ENCODE peak calls at places on chromosomes 7 and 10, in seven cellular contexts. S, Z, F, V, P, B and U are unnamed samples.
A peak's percentile ranks its signal among the peaks of the same experiment; 100 is the strongest.

GRCh38 chr7:93279541-93279940 is 47.4 kb downstream of the VPS50 start:
- DNase-seq in S (no peak), Z (no peak), F (no peak), V (no peak), P (no peak), B (peak; percentile 3), U (no peak)

GRCh38 chr7:87344446-87344845 is 1.0 kb upstream of the CROT start:
- DNase-seq in S (no peak), Z (no peak), F (no peak), V (no peak), P (no peak), B (no peak), U (no peak)

GRCh38 chr7:139771001-139771956 is 6.5 kb downstream of the HIPK2 start:
- DNase-seq in S (no peak), Z (peak; percentile 93), F (peak; percentile 13), V (peak; percentile 42), P (peak; percentile 92), B (peak; percentile 90), U (no peak)

GRCh38 chr7:84412161-84412969 is 217.8 kb upstream of the SEMA3A start:
- DNase-seq in S (peak; percentile 41), Z (peak; percentile 83), F (no peak), V (no peak), P (peak; percentile 96), B (peak; percentile 97), U (no peak)

GRCh38 chr10:44832595-44833390 is 78.3 kb upstream of the TMEM72 start:
- DNase-seq in S (no peak), Z (no peak), F (no peak), V (no peak), P (no peak), B (no peak), U (no peak)

GRCh38 chr10:122098924-122099323 is 110.0 kb downstream of the TACC2 start:
- DNase-seq in S (no peak), Z (no peak), F (no peak), V (no peak), P (no peak), B (no peak), U (no peak)

GRCh38 chr10:95321554-95322301 is 30.9 kb upstream of the PDLIM1 start:
- DNase-seq in S (no peak), Z (no peak), F (no peak), V (no peak), P (no peak), B (no peak), U (no peak)

GRCh38 chr10:52668024-52668423 is 104.6 kb downstream of the MBL2 start:
- DNase-seq in S (no peak), Z (no peak), F (no peak), V (no peak), P (peak; percentile 59), B (peak; percentile 49), U (no peak)

GRCh38 chr7:26167293-26167934 is 15.4 kb downstream of the NFE2L3 start:
- DNase-seq in S (no peak), Z (no peak), F (no peak), V (no peak), P (no peak), B (no peak), U (no peak)

GRCh38 chr10:48187713-48188541 is 86.6 kb downstream of the FRMPD2 start:
- DNase-seq in S (no peak), Z (no peak), F (no peak), V (no peak), P (no peak), B (no peak), U (no peak)

GRCh38 chr7:55252386-55252785 is 112.8 kb upstream of the LANCL2 start:
- DNase-seq in S (no peak), Z (no peak), F (no peak), V (no peak), P (no peak), B (no peak), U (no peak)

GRCh38 chr7:100793806-100794660 is 33.3 kb downstream of the EPHB4 start:
- DNase-seq in S (no peak), Z (no peak), F (peak; percentile 83), V (no peak), P (peak; percentile 61), B (peak; percentile 23), U (no peak)

GRCh38 chr7:141362580-141363435 is 188.4 kb upstream of the AGK start:
- DNase-seq in S (no peak), Z (no peak), F (peak; percentile 61), V (no peak), P (peak; percentile 67), B (peak; percentile 91), U (no peak)

GRCh38 chr7:134932707-134933370 is 53.5 kb upstream of the AGBL3 start:
- DNase-seq in S (no peak), Z (no peak), F (no peak), V (no peak), P (no peak), B (peak; percentile 98), U (peak; percentile 76)

GRCh38 chr7:28200598-28200997 is 20.0 kb upstream of the JAZF1 start:
- DNase-seq in S (no peak), Z (no peak), F (no peak), V (no peak), P (no peak), B (no peak), U (no peak)

GRCh38 chr7:49597805-49598204 is 175.6 kb upstream of the VWC2 start:
- DNase-seq in S (no peak), Z (no peak), F (no peak), V (no peak), P (no peak), B (no peak), U (no peak)

GRCh38 chr10:13587367-13587766 is 602 bp downstream of the PRPF18 start:
- DNase-seq in S (peak; percentile 6), Z (no peak), F (peak; percentile 70), V (no peak), P (no peak), B (no peak), U (peak; percentile 54)

GRCh38 chr7:101410743-101411476 is 48.2 kb downstream of the COL26A1 start:
- DNase-seq in S (peak; percentile 92), Z (peak; percentile 27), F (peak; percentile 97), V (no peak), P (peak; percentile 13), B (no peak), U (peak; percentile 60)

GRCh38 chr10:127195571-127196226 is 692 bp downstream of the INSYN2A start:
- DNase-seq in S (peak; percentile 51), Z (no peak), F (peak; percentile 77), V (no peak), P (no peak), B (peak; percentile 41), U (peak; percentile 66)

GRCh38 chr10:30583778-30584415 is 45.7 kb downstream of the LYZL2 start:
- DNase-seq in S (no peak), Z (peak; percentile 57), F (no peak), V (no peak), P (peak; percentile 90), B (peak; percentile 82), U (peak; percentile 78)

GRCh38 chr7:158821173-158822021 is 7.9 kb downstream of the ESYT2 start:
- DNase-seq in S (no peak), Z (peak; percentile 90), F (peak; percentile 46), V (no peak), P (peak; percentile 89), B (peak; percentile 94), U (no peak)

GRCh38 chr10:8513155-8514147 is 459.0 kb downstream of the GATA3 start:
- DNase-seq in S (no peak), Z (no peak), F (peak; percentile 92), V (peak; percentile 53), P (no peak), B (no peak), U (peak; percentile 61)

DNA sequence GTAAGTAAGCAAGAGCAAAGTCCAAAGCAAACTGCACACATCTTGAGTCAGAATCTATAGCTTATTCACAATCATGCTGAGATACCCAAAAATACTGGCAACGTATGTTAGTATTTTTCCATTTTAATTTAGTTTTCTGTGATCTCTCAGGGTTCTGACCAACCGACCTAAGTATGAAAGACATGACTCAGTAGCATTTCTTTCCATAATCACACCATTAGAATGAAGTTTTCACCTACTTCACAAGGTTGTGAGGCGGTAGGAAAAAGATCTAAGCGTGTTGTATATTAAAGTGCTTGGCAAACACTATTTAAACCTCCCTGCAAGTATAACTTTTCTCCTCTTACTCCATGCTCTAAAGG is 49.1 kb downstream of the PLCE1 start:
- DNase-seq in S (no peak), Z (no peak), F (no peak), V (no peak), P (no peak), B (peak; percentile 66), U (no peak)
- H3K9ac ChIP-seq in S (no peak overlapping the region), Z (no peak overlapping the region), F (no peak overlapping the region), V (no peak overlapping the region), P (peak overlapping the region; percentile 77), B (no peak overlapping the region), U (no peak overlapping the region)

DNA sequence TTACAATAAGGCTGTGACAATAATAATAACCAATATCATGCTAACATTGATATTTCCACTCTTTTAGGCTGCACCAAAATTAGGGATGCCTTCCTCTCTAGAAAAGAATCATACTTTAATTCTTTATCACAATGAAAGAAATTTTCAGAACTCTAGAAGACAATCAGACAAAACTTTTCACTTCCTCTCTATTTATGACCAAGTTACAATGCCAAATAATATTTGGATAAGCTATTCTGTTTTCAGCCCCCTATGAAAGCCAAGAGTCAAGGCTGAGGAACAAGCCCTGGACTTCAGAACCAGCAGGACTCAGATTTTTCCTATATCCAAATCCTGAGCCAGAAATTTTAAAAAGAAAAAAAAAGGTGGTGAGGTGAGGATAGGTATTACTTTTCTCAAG is 4.6 kb downstream of the HYCC1 start:
- DNase-seq in S (no peak), Z (no peak), F (no peak), V (no peak), P (no peak), B (no peak), U (no peak)
- H3K4me3 ChIP-seq in S (no peak overlapping the region), Z (no peak overlapping the region), F (peak overlapping the region; percentile 100), V (no peak overlapping the region), P (no peak overlapping the region), B (no peak overlapping the region), U (no peak overlapping the region)

DNA sequence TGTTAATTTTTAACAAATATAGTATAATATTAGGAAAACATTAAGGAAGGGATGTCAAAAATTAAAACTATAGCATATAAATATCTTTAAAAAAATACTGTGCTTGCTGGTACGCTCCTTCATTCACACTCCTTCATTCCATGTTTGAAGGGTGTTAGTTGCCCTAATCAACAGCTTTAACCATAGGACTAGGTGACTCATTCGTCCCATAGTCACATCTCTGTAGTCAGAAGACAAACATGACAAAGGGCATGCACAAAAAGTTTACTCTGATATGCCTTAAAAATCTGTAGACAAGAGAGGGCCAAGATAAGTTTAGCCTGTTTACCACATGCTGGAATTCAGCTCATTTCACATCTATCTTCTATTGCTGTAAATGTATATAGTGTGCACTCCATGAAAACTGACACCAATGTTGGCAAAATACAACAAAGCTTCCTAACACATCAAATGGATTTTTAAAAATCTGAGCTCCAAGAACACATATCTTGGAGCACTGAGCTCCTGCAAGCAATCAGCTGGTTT is 628 bp downstream of the FAM13C start:
- DNase-seq in S (no peak), Z (no peak), F (no peak), V (no peak), P (peak; percentile 29), B (peak; percentile 34), U (no peak)
- H3K9ac ChIP-seq in S (peak overlapping the region; percentile 18), Z (no peak overlapping the region), F (peak overlapping the region; percentile 74), V (peak overlapping the region; percentile 59), P (no peak overlapping the region), B (no peak overlapping the region), U (peak overlapping the region; percentile 54)

DNA sequence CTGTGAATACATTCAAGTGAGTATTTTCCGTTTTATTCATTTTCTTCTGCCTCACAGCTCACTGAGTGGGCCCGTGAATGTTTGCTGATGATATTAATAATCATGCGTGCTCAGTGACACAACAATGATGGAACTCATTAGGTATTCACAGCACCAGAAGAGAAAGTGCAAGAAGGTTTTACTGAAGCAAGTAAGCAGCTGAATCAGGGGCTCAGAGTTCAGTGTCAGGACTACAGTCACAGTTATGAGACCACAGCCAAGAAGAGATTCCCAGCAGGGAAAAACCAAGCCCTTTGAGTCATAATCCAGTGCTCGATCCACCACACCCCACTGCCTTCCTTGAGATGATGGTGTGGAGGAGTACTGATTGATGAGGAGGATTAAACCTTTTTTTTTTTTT is 247.4 kb downstream of the KIAA1217 start:
- DNase-seq in S (no peak), Z (no peak), F (no peak), V (no peak), P (peak; percentile 78), B (peak; percentile 98), U (no peak)
- H3K4me3 ChIP-seq in S (no peak overlapping the region), Z (no peak overlapping the region), F (no peak overlapping the region), V (no peak overlapping the region), P (no peak overlapping the region), B (no peak overlapping the region), U (no peak overlapping the region)